ENCODE peak calls at places on chromosomes 2 and 18, in ten cellular contexts. One of them, this sample, is unnamed.

GRCh38 chr2:111706481-111707001 is 177.5 kb downstream of the ANAPC1 start:
- DNase-seq in nucleus accumbens: no peak
- DNase-seq in neural progenitor cell: no peak
- DNase-seq in HFFc6: no peak
- DNase-seq in fibroblast of lung: no peak
- DNase-seq in kidney: no peak
- DNase-seq in fibroblast of pulmonary artery: no peak
- DNase-seq in stimulated activated CD4-positive, alpha-beta T cell treated with anti-CD3 and anti-CD28 coated beads, Interleukin-4, amount 100 ng/mL, for 48 hours: no peak
- DNase-seq in KG1: no peak
- DNase-seq in sciatic nerve: no peak
- DNase-seq in this sample: no peak

GRCh38 chr2:74391209-74391579 is 11.1 kb upstream of the DCTN1 start:
- DNase-seq in sciatic nerve: no peak
- DNase-seq in neural progenitor cell: no peak
- DNase-seq in nucleus accumbens: no peak
- DNase-seq in kidney: no peak
- DNase-seq in fibroblast of lung: peak
- DNase-seq in KG1: peak
- DNase-seq in HFFc6: peak
- DNase-seq in stimulated activated CD4-positive, alpha-beta T cell treated with anti-CD3 and anti-CD28 coated beads, Interleukin-4, amount 100 ng/mL, for 48 hours: no peak
- DNase-seq in fibroblast of pulmonary artery: no peak
- DNase-seq in this sample: peak

GRCh38 chr2:119764832-119765231 is 5.1 kb downstream of the PTPN4 start:
- DNase-seq in HFFc6: no peak
- DNase-seq in fibroblast of pulmonary artery: no peak
- DNase-seq in nucleus accumbens: no peak
- DNase-seq in kidney: no peak
- DNase-seq in sciatic nerve: no peak
- DNase-seq in KG1: no peak
- DNase-seq in stimulated activated CD4-positive, alpha-beta T cell treated with anti-CD3 and anti-CD28 coated beads, Interleukin-4, amount 100 ng/mL, for 48 hours: no peak
- DNase-seq in neural progenitor cell: no peak
- DNase-seq in fibroblast of lung: peak
- DNase-seq in this sample: no peak

GRCh38 chr2:98346259-98347236 is at the start of gene CNGA3:
- DNase-seq in nucleus accumbens: no peak
- DNase-seq in neural progenitor cell: peak
- DNase-seq in fibroblast of lung: peak
- DNase-seq in KG1: peak
- DNase-seq in fibroblast of pulmonary artery: peak
- DNase-seq in kidney: no peak
- DNase-seq in HFFc6: no peak
- DNase-seq in sciatic nerve: no peak
- DNase-seq in stimulated activated CD4-positive, alpha-beta T cell treated with anti-CD3 and anti-CD28 coated beads, Interleukin-4, amount 100 ng/mL, for 48 hours: no peak
- DNase-seq in this sample: no peak

GRCh38 chr2:134819334-134819733 is 19.1 kb upstream of the ACMSD start:
- DNase-seq in neural progenitor cell: no peak
- DNase-seq in KG1: no peak
- DNase-seq in HFFc6: peak
- DNase-seq in kidney: no peak
- DNase-seq in stimulated activated CD4-positive, alpha-beta T cell treated with anti-CD3 and anti-CD28 coated beads, Interleukin-4, amount 100 ng/mL, for 48 hours: no peak
- DNase-seq in nucleus accumbens: no peak
- DNase-seq in sciatic nerve: no peak
- DNase-seq in fibroblast of pulmonary artery: peak
- DNase-seq in fibroblast of lung: peak
- DNase-seq in this sample: peak

GRCh38 chr2:197993830-197994229 is 189.4 kb downstream of the PLCL1 start:
- DNase-seq in stimulated activated CD4-positive, alpha-beta T cell treated with anti-CD3 and anti-CD28 coated beads, Interleukin-4, amount 100 ng/mL, for 48 hours: no peak
- DNase-seq in neural progenitor cell: no peak
- DNase-seq in HFFc6: peak
- DNase-seq in fibroblast of lung: peak
- DNase-seq in sciatic nerve: no peak
- DNase-seq in fibroblast of pulmonary artery: no peak
- DNase-seq in kidney: no peak
- DNase-seq in nucleus accumbens: no peak
- DNase-seq in KG1: no peak
- DNase-seq in this sample: no peak

GRCh38 chr2:180033993-180034894 is 27.1 kb upstream of the CWC22 start:
- DNase-seq in stimulated activated CD4-positive, alpha-beta T cell treated with anti-CD3 and anti-CD28 coated beads, Interleukin-4, amount 100 ng/mL, for 48 hours: no peak
- DNase-seq in kidney: no peak
- DNase-seq in HFFc6: peak
- DNase-seq in sciatic nerve: no peak
- DNase-seq in nucleus accumbens: no peak
- DNase-seq in neural progenitor cell: peak
- DNase-seq in fibroblast of pulmonary artery: peak
- DNase-seq in KG1: no peak
- DNase-seq in fibroblast of lung: peak
- DNase-seq in this sample: no peak

GRCh38 chr2:67259581-67260347 is 137.4 kb upstream of the ETAA1 start:
- DNase-seq in nucleus accumbens: no peak
- DNase-seq in fibroblast of lung: peak
- DNase-seq in kidney: no peak
- DNase-seq in sciatic nerve: no peak
- DNase-seq in KG1: no peak
- DNase-seq in HFFc6: peak
- DNase-seq in neural progenitor cell: no peak
- DNase-seq in stimulated activated CD4-positive, alpha-beta T cell treated with anti-CD3 and anti-CD28 coated beads, Interleukin-4, amount 100 ng/mL, for 48 hours: no peak
- DNase-seq in fibroblast of pulmonary artery: peak
- DNase-seq in this sample: no peak

GRCh38 chr2:1300284-1300683 is 113.0 kb upstream of the TPO start:
- DNase-seq in stimulated activated CD4-positive, alpha-beta T cell treated with anti-CD3 and anti-CD28 coated beads, Interleukin-4, amount 100 ng/mL, for 48 hours: no peak
- DNase-seq in neural progenitor cell: no peak
- DNase-seq in fibroblast of pulmonary artery: no peak
- DNase-seq in nucleus accumbens: no peak
- DNase-seq in KG1: no peak
- DNase-seq in fibroblast of lung: no peak
- DNase-seq in HFFc6: no peak
- DNase-seq in kidney: no peak
- DNase-seq in sciatic nerve: no peak
- DNase-seq in this sample: no peak

GRCh38 chr2:11498543-11499034 is 32.6 kb upstream of the E2F6 start:
- DNase-seq in fibroblast of lung: no peak
- DNase-seq in nucleus accumbens: peak
- DNase-seq in KG1: no peak
- DNase-seq in fibroblast of pulmonary artery: no peak
- DNase-seq in HFFc6: no peak
- DNase-seq in kidney: no peak
- DNase-seq in sciatic nerve: peak
- DNase-seq in neural progenitor cell: peak
- DNase-seq in stimulated activated CD4-positive, alpha-beta T cell treated with anti-CD3 and anti-CD28 coated beads, Interleukin-4, amount 100 ng/mL, for 48 hours: no peak
- DNase-seq in this sample: no peak

GRCh38 chr2:132651115-132652099 is 18.6 kb downstream of the LYPD1 start:
- DNase-seq in neural progenitor cell: peak
- DNase-seq in KG1: no peak
- DNase-seq in nucleus accumbens: no peak
- DNase-seq in fibroblast of lung: peak
- DNase-seq in kidney: no peak
- DNase-seq in fibroblast of pulmonary artery: peak
- DNase-seq in sciatic nerve: no peak
- DNase-seq in HFFc6: peak
- DNase-seq in stimulated activated CD4-positive, alpha-beta T cell treated with anti-CD3 and anti-CD28 coated beads, Interleukin-4, amount 100 ng/mL, for 48 hours: no peak
- DNase-seq in this sample: no peak

GRCh38 chr2:205188516-205189138 is 493.7 kb upstream of the NRP2 start:
- DNase-seq in stimulated activated CD4-positive, alpha-beta T cell treated with anti-CD3 and anti-CD28 coated beads, Interleukin-4, amount 100 ng/mL, for 48 hours: no peak
- DNase-seq in fibroblast of pulmonary artery: peak
- DNase-seq in sciatic nerve: peak
- DNase-seq in KG1: no peak
- DNase-seq in fibroblast of lung: peak
- DNase-seq in kidney: no peak
- DNase-seq in neural progenitor cell: peak
- DNase-seq in HFFc6: no peak
- DNase-seq in nucleus accumbens: no peak
- DNase-seq in this sample: no peak

GRCh38 chr2:6896930-6897759 is 19.6 kb downstream of the RSAD2 start:
- DNase-seq in HFFc6: no peak
- DNase-seq in stimulated activated CD4-positive, alpha-beta T cell treated with anti-CD3 and anti-CD28 coated beads, Interleukin-4, amount 100 ng/mL, for 48 hours: no peak
- DNase-seq in fibroblast of pulmonary artery: peak
- DNase-seq in kidney: no peak
- DNase-seq in fibroblast of lung: peak
- DNase-seq in KG1: peak
- DNase-seq in neural progenitor cell: no peak
- DNase-seq in nucleus accumbens: no peak
- DNase-seq in sciatic nerve: no peak
- DNase-seq in this sample: no peak

GRCh38 chr2:229669841-229670240 is 44.5 kb downstream of the DNER start:
- DNase-seq in kidney: no peak
- DNase-seq in nucleus accumbens: no peak
- DNase-seq in sciatic nerve: no peak
- DNase-seq in HFFc6: no peak
- DNase-seq in KG1: no peak
- DNase-seq in neural progenitor cell: no peak
- DNase-seq in fibroblast of lung: no peak
- DNase-seq in stimulated activated CD4-positive, alpha-beta T cell treated with anti-CD3 and anti-CD28 coated beads, Interleukin-4, amount 100 ng/mL, for 48 hours: no peak
- DNase-seq in fibroblast of pulmonary artery: no peak
- DNase-seq in this sample: no peak

GRCh38 chr2:192035731-192036442 is 158.8 kb downstream of the TMEFF2 start:
- DNase-seq in fibroblast of lung: peak
- DNase-seq in HFFc6: peak
- DNase-seq in kidney: no peak
- DNase-seq in sciatic nerve: no peak
- DNase-seq in nucleus accumbens: no peak
- DNase-seq in stimulated activated CD4-positive, alpha-beta T cell treated with anti-CD3 and anti-CD28 coated beads, Interleukin-4, amount 100 ng/mL, for 48 hours: no peak
- DNase-seq in KG1: no peak
- DNase-seq in neural progenitor cell: no peak
- DNase-seq in fibroblast of pulmonary artery: peak
- DNase-seq in this sample: no peak

GRCh38 chr2:108538000-108538625 is 3.8 kb downstream of the LIMS1 start:
- DNase-seq in fibroblast of pulmonary artery: no peak
- DNase-seq in kidney: no peak
- DNase-seq in HFFc6: no peak
- DNase-seq in fibroblast of lung: peak
- DNase-seq in stimulated activated CD4-positive, alpha-beta T cell treated with anti-CD3 and anti-CD28 coated beads, Interleukin-4, amount 100 ng/mL, for 48 hours: no peak
- DNase-seq in neural progenitor cell: no peak
- DNase-seq in KG1: no peak
- DNase-seq in nucleus accumbens: no peak
- DNase-seq in sciatic nerve: no peak
- DNase-seq in this sample: peak

GRCh38 chr18:28826062-28826565 is 649.2 kb upstream of the CDH2 start:
- DNase-seq in nucleus accumbens: no peak
- DNase-seq in neural progenitor cell: no peak
- DNase-seq in fibroblast of pulmonary artery: no peak
- DNase-seq in kidney: no peak
- DNase-seq in stimulated activated CD4-positive, alpha-beta T cell treated with anti-CD3 and anti-CD28 coated beads, Interleukin-4, amount 100 ng/mL, for 48 hours: no peak
- DNase-seq in HFFc6: no peak
- DNase-seq in KG1: no peak
- DNase-seq in fibroblast of lung: no peak
- DNase-seq in sciatic nerve: no peak
- DNase-seq in this sample: no peak

GRCh38 chr2:161161074-161161577 is 898 bp downstream of the TANK start:
- DNase-seq in neural progenitor cell: peak
- DNase-seq in fibroblast of lung: no peak
- DNase-seq in kidney: no peak
- DNase-seq in nucleus accumbens: no peak
- DNase-seq in sciatic nerve: no peak
- DNase-seq in stimulated activated CD4-positive, alpha-beta T cell treated with anti-CD3 and anti-CD28 coated beads, Interleukin-4, amount 100 ng/mL, for 48 hours: no peak
- DNase-seq in HFFc6: no peak
- DNase-seq in KG1: no peak
- DNase-seq in fibroblast of pulmonary artery: peak
- DNase-seq in this sample: no peak

GRCh38 chr2:40364143-40364903 is 87.6 kb downstream of the SLC8A1 start:
- DNase-seq in fibroblast of lung: no peak
- DNase-seq in HFFc6: peak
- DNase-seq in neural progenitor cell: no peak
- DNase-seq in kidney: no peak
- DNase-seq in nucleus accumbens: no peak
- DNase-seq in stimulated activated CD4-positive, alpha-beta T cell treated with anti-CD3 and anti-CD28 coated beads, Interleukin-4, amount 100 ng/mL, for 48 hours: no peak
- DNase-seq in sciatic nerve: no peak
- DNase-seq in KG1: no peak
- DNase-seq in fibroblast of pulmonary artery: peak
- DNase-seq in this sample: no peak

GRCh38 chr2:26164641-26165211 is 8.2 kb upstream of the GAREM2 start:
- DNase-seq in fibroblast of pulmonary artery: no peak
- DNase-seq in nucleus accumbens: no peak
- DNase-seq in sciatic nerve: peak
- DNase-seq in KG1: no peak
- DNase-seq in stimulated activated CD4-positive, alpha-beta T cell treated with anti-CD3 and anti-CD28 coated beads, Interleukin-4, amount 100 ng/mL, for 48 hours: no peak
- DNase-seq in HFFc6: no peak
- DNase-seq in kidney: no peak
- DNase-seq in neural progenitor cell: no peak
- DNase-seq in fibroblast of lung: no peak
- DNase-seq in this sample: no peak

GRCh38 chr18:24672165-24672950 is 211.9 kb downstream of the HRH4 start:
- DNase-seq in fibroblast of lung: no peak
- DNase-seq in KG1: no peak
- DNase-seq in sciatic nerve: no peak
- DNase-seq in kidney: no peak
- DNase-seq in neural progenitor cell: no peak
- DNase-seq in HFFc6: no peak
- DNase-seq in stimulated activated CD4-positive, alpha-beta T cell treated with anti-CD3 and anti-CD28 coated beads, Interleukin-4, amount 100 ng/mL, for 48 hours: no peak
- DNase-seq in nucleus accumbens: no peak
- DNase-seq in fibroblast of pulmonary artery: no peak
- DNase-seq in this sample: no peak

GRCh38 chr2:118865106-118865505 is 17.7 kb upstream of the EN1 start:
- DNase-seq in nucleus accumbens: no peak
- DNase-seq in KG1: no peak
- DNase-seq in neural progenitor cell: peak
- DNase-seq in fibroblast of lung: no peak
- DNase-seq in HFFc6: peak
- DNase-seq in kidney: no peak
- DNase-seq in sciatic nerve: no peak
- DNase-seq in fibroblast of pulmonary artery: peak
- DNase-seq in stimulated activated CD4-positive, alpha-beta T cell treated with anti-CD3 and anti-CD28 coated beads, Interleukin-4, amount 100 ng/mL, for 48 hours: no peak
- DNase-seq in this sample: no peak

GRCh38 chr2:69789762-69790600 is 39.5 kb upstream of the GMCL1 start:
- DNase-seq in sciatic nerve: no peak
- DNase-seq in KG1: no peak
- DNase-seq in fibroblast of lung: peak
- DNase-seq in HFFc6: no peak
- DNase-seq in neural progenitor cell: no peak
- DNase-seq in nucleus accumbens: no peak
- DNase-seq in stimulated activated CD4-positive, alpha-beta T cell treated with anti-CD3 and anti-CD28 coated beads, Interleukin-4, amount 100 ng/mL, for 48 hours: no peak
- DNase-seq in kidney: no peak
- DNase-seq in fibroblast of pulmonary artery: peak
- DNase-seq in this sample: no peak

GRCh38 chr18:49548266-49548665 is 13.6 kb upstream of the LIPG start:
- DNase-seq in nucleus accumbens: no peak
- DNase-seq in KG1: no peak
- DNase-seq in neural progenitor cell: no peak
- DNase-seq in stimulated activated CD4-positive, alpha-beta T cell treated with anti-CD3 and anti-CD28 coated beads, Interleukin-4, amount 100 ng/mL, for 48 hours: no peak
- DNase-seq in sciatic nerve: no peak
- DNase-seq in fibroblast of lung: peak
- DNase-seq in fibroblast of pulmonary artery: peak
- DNase-seq in kidney: no peak
- DNase-seq in HFFc6: peak
- DNase-seq in this sample: no peak

GRCh38 chr2:26072925-26073768 is 39.3 kb downstream of the RAB10 start:
- DNase-seq in stimulated activated CD4-positive, alpha-beta T cell treated with anti-CD3 and anti-CD28 coated beads, Interleukin-4, amount 100 ng/mL, for 48 hours: no peak
- DNase-seq in neural progenitor cell: peak
- DNase-seq in nucleus accumbens: no peak
- DNase-seq in kidney: no peak
- DNase-seq in sciatic nerve: no peak
- DNase-seq in fibroblast of pulmonary artery: peak
- DNase-seq in HFFc6: no peak
- DNase-seq in KG1: no peak
- DNase-seq in fibroblast of lung: no peak
- DNase-seq in this sample: no peak

This sample was measured in keratinocyte.